ENCODE peak calls at places on chromosomes 2 and 18, in five cellular contexts. F is stimulated activated CD8-positive, alpha-beta memory T cell treated with anti-CD3 and anti-CD28 coated beads, Interleukin-15, amount 100 ng/mL, for 24 hours; M is substantia nigra; I is stimulated activated effector memory CD8-positive, alpha-beta T cell treated with anti-CD3 and anti-CD28 coated beads, Interleukin-12 subunit alpha, Interleukin-12 subunit beta, amount 100 ng/mL, for 72 hours; N is fibroblast of villous mesenchyme. E is an unnamed sample.

GRCh38 chr2:120305296-120305695 is 40.6 kb upstream of the INHBB start:
- DNase-seq in M (no peak), F (no peak), I (no peak), N (peak), E (no peak)

GRCh38 chr2:139354518-139354917 is 574.3 kb upstream of the NXPH2 start:
- DNase-seq in N (no peak), M (no peak), I (no peak), F (no peak), E (no peak)

GRCh38 chr18:51757525-51757924 is 560.0 kb upstream of the MEX3C start:
- DNase-seq in M (no peak), I (no peak), N (no peak), F (no peak), E (no peak)

GRCh38 chr18:1659190-1659589 is 754.5 kb downstream of the ADCYAP1 start:
- DNase-seq in F (no peak), I (no peak), N (no peak), M (no peak), E (no peak)

GRCh38 chr2:146214394-146214929 is 1630.4 kb upstream of the ACVR2A start:
- DNase-seq in I (no peak), M (no peak), F (no peak), N (no peak), E (no peak)

GRCh38 chr2:23597687-23598086 is 212.7 kb downstream of the KLHL29 start:
- DNase-seq in I (no peak), M (no peak), F (no peak), N (no peak), E (no peak)

GRCh38 chr2:238064376-238064775 is 3.6 kb downstream of the SCLY start:
- DNase-seq in M (no peak), N (no peak), F (no peak), I (no peak), E (no peak)

GRCh38 chr2:54565551-54565950 is 109.4 kb downstream of the SPTBN1 start:
- DNase-seq in N (no peak), F (no peak), I (no peak), M (no peak), E (no peak)

GRCh38 chr18:42649636-42650035 is 465.8 kb downstream of the RIT2 start:
- DNase-seq in F (no peak), M (no peak), I (no peak), N (no peak), E (no peak)

GRCh38 chr2:100142393-100142792 is at the start of gene AFF3:
- DNase-seq in F (no peak), I (peak), M (no peak), N (no peak), E (peak)

GRCh38 chr2:95059656-95060370 is 34.3 kb downstream of the MAL start:
- DNase-seq in N (no peak), M (no peak), F (no peak), I (no peak), E (peak)

GRCh38 chr2:105437708-105438103 is 38.9 kb upstream of the FHL2 start:
- DNase-seq in I (no peak), N (peak), M (no peak), F (no peak), E (no peak)

GRCh38 chr18:35386600-35387366 is 9.6 kb upstream of the ZNF396 start:
- DNase-seq in F (no peak), M (peak), N (peak), I (peak), E (peak)

GRCh38 chr2:128394004-128394730 is 75.5 kb upstream of the HS6ST1 start:
- DNase-seq in F (no peak), N (no peak), I (no peak), M (peak), E (no peak)

GRCh38 chr2:133442393-133442792 is 125.9 kb downstream of the NCKAP5 start:
- DNase-seq in N (no peak), F (no peak), I (no peak), M (no peak), E (no peak)

GRCh38 chr18:10995576-10995975 is 153.8 kb downstream of the PIEZO2 start:
- DNase-seq in M (no peak), N (no peak), F (no peak), I (no peak), E (no peak)

GRCh38 chr2:219041252-219041651 is at the start of gene CFAP65:
- DNase-seq in F (no peak), I (no peak), N (peak), M (peak), E (no peak)

GRCh38 chr2:47161475-47161874 is 6.4 kb upstream of the STPG4 start:
- DNase-seq in F (no peak), M (no peak), N (no peak), I (no peak), E (no peak)

GRCh38 chr18:12253517-12254136 is 534 bp upstream of the CIDEA start:
- DNase-seq in F (no peak), M (no peak), N (no peak), I (no peak), E (no peak)

GRCh38 chr18:72762505-72763122 is 105.2 kb downstream of the NETO1 start:
- DNase-seq in I (no peak), F (no peak), M (no peak), N (peak), E (no peak)

GRCh38 chr2:104658840-104659591 is 194.9 kb upstream of the POU3F3 start:
- DNase-seq in I (no peak), N (no peak), M (peak), F (no peak), E (no peak)

GRCh38 chr2:137117385-137117784 is 352.0 kb downstream of the THSD7B start:
- DNase-seq in M (no peak), F (no peak), N (no peak), I (no peak), E (no peak)

GRCh38 chr2:36165132-36165531 is 190.4 kb upstream of the CRIM1 start:
- DNase-seq in I (no peak), F (no peak), M (no peak), N (no peak), E (no peak)

GRCh38 chr18:68316636-68317035 is 398.3 kb downstream of the TMX3 start:
- DNase-seq in M (no peak), N (peak), F (no peak), I (no peak), E (no peak)

GRCh38 chr18:30582078-30582477 is 460.5 kb downstream of the DSC3 start:
- DNase-seq in N (no peak), M (no peak), I (no peak), F (no peak), E (no peak)

GRCh38 chr2:237156131-237156856 is 70.6 kb downstream of the COPS8 start:
- DNase-seq in I (peak), N (peak), M (no peak), F (no peak), E (peak)

GRCh38 chr2:58834404-58834803 is 593.3 kb upstream of the FANCL start:
- DNase-seq in F (no peak), N (peak), M (no peak), I (no peak), E (no peak)

GRCh38 chr18:36942264-36942663 is 113.3 kb downstream of the KIAA1328 start:
- DNase-seq in I (no peak), F (no peak), M (no peak), N (peak), E (peak)

GRCh38 chr2:70258532-70258875 is 567 bp downstream of the PCYOX1 start:
- DNase-seq in I (no peak), N (peak), F (no peak), M (peak), E (no peak)

GRCh38 chr2:185984670-185985069 is 246.1 kb downstream of the FSIP2 start:
- DNase-seq in M (no peak), F (no peak), I (no peak), N (peak), E (no peak)

E was measured in stimulated activated naive CD8-positive, alpha-beta T cell treated with anti-CD3 and anti-CD28 coated beads, Interleukin-15, amount 100 ng/mL, for 72 hours.